ENCODE peak calls at places on chromosomes 5 and 9, in six cellular contexts. One of them, this sample, is unnamed.

GRCh38 chr9:117709936-117710335 is 5.7 kb downstream of the TLR4 start:
- DNase-seq in IMR-90: no peak
- DNase-seq in nucleus accumbens: no peak
- DNase-seq in upper lobe of right lung: no peak
- DNase-seq in heart left ventricle: no peak
- DNase-seq in HS-27A: no peak
- DNase-seq in this sample: no peak

GRCh38 chr5:17336054-17336453 is 118.6 kb downstream of the BASP1 start:
- DNase-seq in IMR-90: no peak
- DNase-seq in heart left ventricle: no peak
- DNase-seq in nucleus accumbens: no peak
- DNase-seq in upper lobe of right lung: no peak
- DNase-seq in HS-27A: no peak
- DNase-seq in this sample: no peak

GRCh38 chr5:98997000-98997399 is 68.2 kb upstream of the CHD1 start:
- DNase-seq in heart left ventricle: no peak
- DNase-seq in HS-27A: peak; percentile 62
- DNase-seq in IMR-90: peak; percentile 29
- DNase-seq in nucleus accumbens: no peak
- DNase-seq in upper lobe of right lung: no peak
- DNase-seq in this sample: no peak

GRCh38 chr9:83235524-83235923 is 172.6 kb upstream of the RASEF start:
- DNase-seq in upper lobe of right lung: no peak
- DNase-seq in heart left ventricle: no peak
- DNase-seq in IMR-90: no peak
- DNase-seq in HS-27A: no peak
- DNase-seq in nucleus accumbens: no peak
- DNase-seq in this sample: no peak

GRCh38 chr9:36793277-36793676 is 220.6 kb downstream of the MELK start:
- DNase-seq in heart left ventricle: no peak
- DNase-seq in nucleus accumbens: no peak
- DNase-seq in HS-27A: no peak
- DNase-seq in IMR-90: no peak
- DNase-seq in upper lobe of right lung: no peak
- DNase-seq in this sample: no peak

GRCh38 chr5:76674330-76675066 is 41.4 kb upstream of the F2R start:
- DNase-seq in heart left ventricle: no peak
- DNase-seq in HS-27A: no peak
- DNase-seq in nucleus accumbens: no peak
- DNase-seq in upper lobe of right lung: no peak
- DNase-seq in IMR-90: no peak
- DNase-seq in this sample: no peak

GRCh38 chr5:149863830-149864229 is 80.8 kb downstream of the PDE6A start:
- DNase-seq in upper lobe of right lung: no peak
- DNase-seq in nucleus accumbens: no peak
- DNase-seq in IMR-90: no peak
- DNase-seq in heart left ventricle: no peak
- DNase-seq in HS-27A: no peak
- DNase-seq in this sample: no peak

GRCh38 chr5:55903121-55903701 is 52.1 kb downstream of the IL31RA start:
- DNase-seq in HS-27A: no peak
- DNase-seq in nucleus accumbens: no peak
- DNase-seq in upper lobe of right lung: no peak
- DNase-seq in heart left ventricle: no peak
- DNase-seq in IMR-90: peak; percentile 13
- DNase-seq in this sample: no peak

GRCh38 chr5:10288600-10289213 is 19.0 kb downstream of the CMBL start:
- DNase-seq in HS-27A: no peak
- DNase-seq in heart left ventricle: peak; percentile 81
- DNase-seq in upper lobe of right lung: peak; percentile 92
- DNase-seq in nucleus accumbens: no peak
- DNase-seq in IMR-90: no peak
- DNase-seq in this sample: no peak

GRCh38 chr5:58085800-58086199 is 374.1 kb downstream of the PLK2 start:
- DNase-seq in heart left ventricle: no peak
- DNase-seq in HS-27A: peak; percentile 8
- DNase-seq in nucleus accumbens: no peak
- DNase-seq in IMR-90: peak; percentile 63
- DNase-seq in upper lobe of right lung: no peak
- DNase-seq in this sample: no peak